ENCODE peak calls at places on chromosome 3, in four cellular contexts. A is IMR-90, F is endothelial cell of umbilical vein, E is K562. C is an unnamed sample. For H3K9me1, the result is how much of the 10 kb centered on the place peaks cover.

GRCh38 chr3:184145120-184145524 is 10.0 kb downstream of the EIF2B5 start:
- DNase-seq in E (peak), F (peak), A (peak), C (peak)

GRCh38 chr3:118987466-118987865 is 47.2 kb downstream of the IGSF11 start:
- DNase-seq in F (no peak), E (no peak), A (peak), C (no peak)

GRCh38 chr3:127375151-127375937 is 87.5 kb upstream of the PRR20G start:
- DNase-seq in F (no peak), A (no peak), E (no peak), C (no peak)

GRCh38 chr3:166453472-166453871 is 616.2 kb upstream of the BCHE start:
- DNase-seq in F (no peak), E (no peak), A (no peak), C (no peak)

GRCh38 chr3:32296251-32297204 is 58.0 kb downstream of the CMTM8 start:
- DNase-seq in F (peak), A (peak), E (peak), C (peak)

GRCh38 chr3:58072046-58072445 is 63.8 kb downstream of the FLNB start:
- DNase-seq in A (peak), E (no peak), F (no peak), C (no peak)

GRCh38 chr3:77348244-77348855 is 308.5 kb downstream of the ROBO2 start:
- DNase-seq in F (peak), E (no peak), A (peak), C (no peak)

GRCh38 chr3:12993623-12994356 is 79.4 kb downstream of the IQSEC1 start:
- DNase-seq in E (peak), A (no peak), F (peak), C (no peak)

GRCh38 chr3:46946416-46946815 is 30.1 kb downstream of the CCDC12 start:
- DNase-seq in E (no peak), A (no peak), F (no peak), C (peak)

GRCh38 chr3:22977650-22978289 is 225.4 kb upstream of the UBE2E2 start:
- DNase-seq in A (no peak), E (no peak), F (no peak), C (no peak)

GRCh38 chr3:139309880-139310279 is 33.9 kb upstream of the MRPS22 start:
- DNase-seq in F (no peak), A (no peak), E (peak), C (no peak)

DNA sequence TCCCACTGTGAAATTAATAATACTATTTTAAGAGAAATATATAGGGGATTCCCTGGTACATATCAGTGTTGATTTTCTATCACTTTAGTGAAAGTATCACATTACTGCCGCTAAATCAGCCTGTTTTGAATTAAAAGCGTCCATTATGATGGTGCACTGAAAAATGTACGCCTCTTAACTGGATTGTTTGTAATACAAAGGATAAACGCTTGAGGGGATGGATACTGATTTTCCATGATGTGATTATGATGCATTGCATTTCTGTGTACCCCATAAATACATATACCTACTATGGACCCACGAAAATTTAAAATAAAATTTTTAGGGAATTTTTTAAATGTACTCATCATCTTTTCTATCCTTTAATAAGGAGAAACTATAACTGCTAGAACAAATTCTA is 478.6 kb downstream of the MAGI1 start:
- DNase-seq in A (no peak), E (no peak), F (no peak), C (no peak)
- H3K9me1 ChIP-seq in A (under half), E (under half), F (under half), C (under half)

GRCh38 chr3:171646357-171647133 is 163.7 kb downstream of the PLD1 start:
- DNase-seq in E (peak), F (peak), A (peak), C (no peak)
- TF ChIP-seq CTCF in E (peak), F (peak), A (peak), C (peak)

DNA sequence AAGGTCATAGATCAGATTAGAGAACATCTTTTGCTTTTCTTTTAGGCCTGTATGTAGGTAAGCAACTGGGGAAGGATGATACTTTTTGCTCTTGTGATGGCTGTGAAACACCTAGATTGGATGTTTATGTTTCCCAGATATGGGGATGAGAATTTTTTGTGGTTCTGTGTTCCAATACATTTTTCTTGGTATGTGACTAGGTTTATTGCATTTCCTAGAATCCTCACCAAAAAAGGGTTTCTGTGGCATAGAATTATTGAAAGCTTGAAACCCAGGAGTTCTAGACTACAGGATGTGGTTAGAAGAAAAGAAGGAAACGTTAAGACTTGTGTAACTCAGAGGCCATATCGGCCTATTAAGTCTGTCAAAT is 25.8 kb downstream of the OXNAD1 start:
- DNase-seq in A (no peak), E (no peak), F (no peak), C (no peak)
- H3K9me1 ChIP-seq in A (under half), E (under half), F (under half), C (under half)

GRCh38 chr3:197029511-197030167 is at the start of gene MELTF:
- DNase-seq in A (peak), F (peak), E (peak), C (no peak)
- TF ChIP-seq CTCF in A (peak), F (peak), E (peak), C (no peak)